ENCODE peak calls at places on chromosomes 1 and 21, in seven cellular contexts. O is mesendoderm, L is RPMI8226, V is GM19239, S is ureter, C is M059J, F is psoas muscle. A is an unnamed sample.

GRCh38 chr1:81689531-81689941 is 111.2 kb upstream of the ADGRL2 start:
- DNase-seq in S (no peak), O (peak), L (no peak), F (no peak), C (peak), V (no peak), A (no peak)

GRCh38 chr1:54517536-54517935 is 30.5 kb upstream of the ACOT11 start:
- DNase-seq in O (no peak), V (no peak), L (no peak), C (no peak), S (no peak), F (no peak), A (no peak)

GRCh38 chr21:35222541-35222941 is 173.4 kb upstream of the RUNX1 start:
- DNase-seq in S (no peak), V (no peak), F (no peak), O (peak), C (peak), L (peak), A (no peak)

GRCh38 chr1:67347688-67348472 is 40.2 kb downstream of the IL12RB2 start:
- DNase-seq in C (peak), O (peak), V (no peak), L (peak), F (no peak), S (no peak), A (peak)

GRCh38 chr1:109761227-109762038 is 2.3 kb downstream of the EPS8L3 start:
- DNase-seq in S (peak), C (no peak), V (no peak), F (peak), L (no peak), O (peak), A (peak)

GRCh38 chr1:88847618-88848017 is 43.7 kb downstream of the GTF2B start:
- DNase-seq in O (peak), S (no peak), F (no peak), V (no peak), L (no peak), C (no peak), A (no peak)

GRCh38 chr1:107683198-107683657 is 281.8 kb downstream of the VAV3 start:
- DNase-seq in F (no peak), C (peak), S (no peak), O (no peak), V (no peak), L (no peak), A (no peak)

GRCh38 chr1:25875856-25876692 is 566 bp upstream of the PAQR7 start:
- DNase-seq in C (no peak), S (peak), O (peak), F (no peak), L (no peak), V (no peak), A (no peak)

GRCh38 chr1:208985231-208985630 is 598.3 kb upstream of the CAMK1G start:
- DNase-seq in L (no peak), F (no peak), C (peak), V (no peak), O (no peak), S (no peak), A (no peak)